ENCODE peak calls at places on chromosomes 5 and 9, in ten cellular contexts. M is colonic mucosa; E is tibial artery; Z is upper lobe of right lung; X is PC-9; K is dorsolateral prefrontal cortex; I is uterus; P is ovary; J is lung; R is CD8-positive, alpha-beta T cell. F is an unnamed sample.

GRCh38 chr9:2489838-2490314 is 131.7 kb upstream of the VLDLR start:
- DNase-seq in M (no peak), E (no peak), Z (no peak), X (no peak), K (no peak), I (peak), P (peak), J (no peak), R (no peak), F (no peak)

GRCh38 chr9:113570106-113570505 is 106.6 kb downstream of the RGS3 start:
- DNase-seq in M (no peak), E (peak), Z (no peak), X (no peak), K (no peak), I (no peak), P (peak), J (no peak), R (no peak), F (no peak)

GRCh38 chr5:33565304-33565703 is 124.5 kb downstream of the TARS1 start:
- DNase-seq in M (peak), E (peak), Z (no peak), X (no peak), K (no peak), I (peak), P (peak), J (no peak), R (no peak), F (no peak)

GRCh38 chr5:172620506-172620905 is 20.6 kb upstream of the NEURL1B start:
- DNase-seq in M (no peak), E (peak), Z (no peak), X (no peak), K (no peak), I (peak), P (no peak), J (no peak), R (no peak), F (no peak)

GRCh38 chr5:147753783-147754182 is 28.7 kb downstream of the JAKMIP2 start:
- DNase-seq in M (no peak), E (no peak), Z (no peak), X (no peak), K (no peak), I (no peak), P (no peak), J (no peak), R (no peak), F (no peak)

GRCh38 chr9:100322954-100323536 is 29.7 kb downstream of the TEX10 start:
- DNase-seq in M (no peak), E (no peak), Z (no peak), X (no peak), K (peak), I (no peak), P (peak), J (no peak), R (no peak), F (peak)

GRCh38 chr5:62606878-62607277 is 28.3 kb downstream of the LRRC70 start:
- DNase-seq in M (no peak), E (no peak), Z (no peak), X (no peak), K (no peak), I (no peak), P (no peak), J (no peak), R (no peak), F (no peak)

GRCh38 chr9:114421147-114421546 is 33.4 kb upstream of the AKNA start:
- DNase-seq in M (no peak), E (peak), Z (peak), X (no peak), K (no peak), I (no peak), P (no peak), J (no peak), R (no peak), F (no peak)

GRCh38 chr9:127707766-127708165 is 978 bp downstream of the CFAP157 start:
- DNase-seq in M (peak), E (no peak), Z (no peak), X (no peak), K (no peak), I (no peak), P (no peak), J (no peak), R (peak), F (no peak)

GRCh38 chr5:119302916-119303897 is 52.6 kb upstream of the TNFAIP8 start:
- DNase-seq in M (no peak), E (no peak), Z (no peak), X (peak), K (no peak), I (no peak), P (no peak), J (no peak), R (no peak), F (peak)

GRCh38 chr5:645421-645820 is 33.3 kb downstream of the CEP72 start:
- DNase-seq in M (no peak), E (no peak), Z (peak), X (no peak), K (no peak), I (no peak), P (no peak), J (no peak), R (no peak), F (no peak)

GRCh38 chr5:172342907-172343306 is 59.3 kb upstream of the UBTD2 start:
- DNase-seq in M (no peak), E (no peak), Z (no peak), X (no peak), K (no peak), I (no peak), P (no peak), J (no peak), R (no peak), F (no peak)

GRCh38 chr5:54753034-54753433 is 232.4 kb downstream of the ESM1 start:
- DNase-seq in M (no peak), E (no peak), Z (no peak), X (no peak), K (no peak), I (no peak), P (no peak), J (no peak), R (no peak), F (no peak)

GRCh38 chr5:140041492-140042421 is 1.3 kb downstream of the NRG2 start:
- DNase-seq in M (peak), E (peak), Z (peak), X (peak), K (peak), I (peak), P (peak), J (peak), R (no peak), F (peak)

GRCh38 chr5:13553896-13554295 is 390.6 kb downstream of the DNAH5 start:
- DNase-seq in M (no peak), E (no peak), Z (no peak), X (no peak), K (no peak), I (no peak), P (no peak), J (no peak), R (no peak), F (peak)

GRCh38 chr5:102901821-102902448 is 146.8 kb downstream of the PAM start:
- DNase-seq in M (no peak), E (no peak), Z (no peak), X (peak), K (no peak), I (no peak), P (no peak), J (no peak), R (no peak), F (peak)

GRCh38 chr5:73985145-73985544 is 359.1 kb downstream of the ARHGEF28 start:
- DNase-seq in M (no peak), E (no peak), Z (no peak), X (peak), K (no peak), I (no peak), P (no peak), J (no peak), R (no peak), F (peak)

GRCh38 chr5:122130152-122130551 is 806 bp downstream of the ZNF474 start:
- DNase-seq in M (no peak), E (no peak), Z (no peak), X (no peak), K (no peak), I (no peak), P (no peak), J (no peak), R (no peak), F (no peak)

GRCh38 chr5:5456858-5457257 is 34.4 kb downstream of the ICE1 start:
- DNase-seq in M (no peak), E (no peak), Z (no peak), X (no peak), K (no peak), I (no peak), P (no peak), J (no peak), R (no peak), F (peak)

GRCh38 chr5:137478043-137478442 is 21.1 kb downstream of the SPOCK1 start:
- DNase-seq in M (no peak), E (no peak), Z (no peak), X (no peak), K (no peak), I (no peak), P (no peak), J (no peak), R (no peak), F (no peak)

GRCh38 chr5:88674262-88675158 is 208.5 kb downstream of the MEF2C start:
- DNase-seq in M (no peak), E (no peak), Z (peak), X (no peak), K (peak), I (no peak), P (no peak), J (no peak), R (no peak), F (no peak)

GRCh38 chr5:55226027-55226933 is 835 bp downstream of the MCIDAS start:
- DNase-seq in M (peak), E (no peak), Z (peak), X (peak), K (peak), I (no peak), P (peak), J (no peak), R (peak), F (peak)

GRCh38 chr9:88533951-88534455 is 975 bp upstream of the NXNL2 start:
- DNase-seq in M (peak), E (peak), Z (peak), X (peak), K (no peak), I (peak), P (no peak), J (peak), R (no peak), F (peak)

GRCh38 chr9:88535226-88535931 is 401 bp downstream of the NXNL2 start:
- DNase-seq in M (peak), E (no peak), Z (peak), X (peak), K (no peak), I (peak), P (peak), J (no peak), R (no peak), F (no peak)

GRCh38 chr9:88535932-88536324 is 950 bp downstream of the NXNL2 start:
- DNase-seq in M (no peak), E (peak), Z (no peak), X (no peak), K (no peak), I (peak), P (peak), J (no peak), R (no peak), F (no peak)

GRCh38 chr9:88532320-88532719 is 2.7 kb upstream of the NXNL2 start:
- DNase-seq in M (no peak), E (no peak), Z (no peak), X (no peak), K (no peak), I (peak), P (peak), J (peak), R (no peak), F (no peak)

DNA sequence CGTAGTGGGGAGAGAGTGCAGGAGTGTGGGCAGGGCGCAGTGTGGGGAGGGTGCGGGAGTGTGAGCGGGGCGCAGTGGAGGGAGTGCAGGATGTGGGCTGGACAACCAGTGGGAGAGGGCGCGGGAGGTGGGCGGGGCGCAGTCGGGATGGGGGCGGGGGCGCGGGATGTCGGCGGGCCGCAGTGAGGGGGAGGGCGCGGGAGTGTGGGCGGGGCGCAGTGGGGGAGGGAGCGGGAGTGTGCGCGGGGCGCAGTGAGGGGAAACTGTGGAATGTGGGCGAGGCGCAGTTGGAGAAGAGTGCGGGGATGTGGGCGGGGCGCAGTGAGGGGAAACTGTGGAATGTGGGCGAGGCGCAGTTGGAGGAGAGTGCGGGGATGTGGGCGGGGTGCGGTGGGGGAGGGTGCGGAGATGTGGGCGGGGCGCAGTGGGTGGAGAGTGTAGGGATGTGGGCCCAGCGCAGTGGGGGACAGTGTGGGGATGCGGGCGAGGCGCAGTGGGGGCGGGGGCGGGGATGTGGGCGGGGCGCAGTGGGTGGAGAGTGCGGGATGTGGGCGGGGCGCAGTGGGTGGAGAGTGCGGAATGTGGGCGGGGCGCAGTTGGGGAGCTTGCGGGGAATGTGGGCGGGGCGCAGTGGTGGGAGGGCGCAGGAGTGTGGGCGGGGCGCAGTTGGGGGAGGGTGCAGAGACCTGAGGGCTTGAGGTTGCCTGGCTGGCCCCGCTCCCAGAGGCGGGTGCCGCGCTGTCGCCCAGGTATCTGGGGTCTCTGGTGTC is at the start of gene NXNL2:
- DNase-seq in M (peak), E (peak), Z (peak), X (peak), K (no peak), I (peak), P (peak), J (peak), R (no peak), F (peak)
- H3K27ac ChIP-seq in M (peak), E (peak), Z (peak), X (peak), K (no peak), I (peak), P (peak), J (peak), R (no peak), F (peak)

DNA sequence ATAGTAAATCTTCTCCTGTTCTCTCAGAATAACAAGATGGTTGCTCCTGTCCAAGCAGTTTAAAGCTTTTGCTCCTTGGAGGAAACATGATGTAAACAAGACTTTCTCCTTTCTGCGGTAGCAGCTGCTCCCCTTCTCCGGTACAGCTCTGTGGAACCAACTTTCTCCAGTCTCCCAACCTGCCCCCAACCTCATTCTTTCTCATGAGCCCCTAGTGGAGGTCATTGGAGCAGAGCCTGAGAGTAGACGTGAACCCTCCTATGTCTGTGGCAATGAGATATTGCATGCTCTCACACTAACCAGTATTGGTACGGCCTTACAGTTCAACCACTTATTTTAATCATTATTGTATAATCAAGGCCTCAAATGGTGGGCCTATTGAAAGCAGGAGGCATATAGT is 483.8 kb upstream of the CDH10 start:
- DNase-seq in M (no peak), E (no peak), Z (no peak), X (no peak), K (no peak), I (no peak), P (no peak), J (no peak), R (no peak), F (no peak)
- TF ChIP-seq CTCF in M (no peak), E (no peak), Z (no peak), X (no peak), K (no peak), I (no peak), P (no peak), J (no peak), R (no peak), F (no peak)

DNA sequence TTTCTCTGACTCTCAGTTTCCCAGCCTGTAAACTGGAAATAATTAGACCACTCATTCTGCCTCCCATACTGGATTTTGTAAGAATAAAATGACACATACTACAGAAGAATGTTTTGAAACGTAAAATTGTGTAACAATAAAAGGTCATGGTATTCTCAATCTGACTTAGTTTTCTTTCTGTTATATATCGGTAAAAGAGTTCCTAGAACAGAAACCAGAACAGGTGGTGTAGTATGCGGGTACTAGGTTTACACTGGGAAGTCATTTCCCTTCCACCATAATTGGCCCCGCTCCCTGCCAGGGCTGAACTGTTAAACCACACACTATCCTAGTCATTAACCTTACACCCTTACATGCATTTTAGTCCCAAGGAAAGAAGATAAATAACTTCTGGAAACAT is 199.9 kb downstream of the GLIS3 start:
- DNase-seq in M (no peak), E (no peak), Z (no peak), X (no peak), K (no peak), I (no peak), P (no peak), J (no peak), R (no peak), F (no peak)
- H3K27ac ChIP-seq in M (no peak), E (no peak), Z (no peak), X (no peak), K (no peak), I (no peak), P (no peak), J (no peak), R (no peak), F (no peak)

GRCh38 chr9:93380410-93381060 is 71.0 kb upstream of the FAM120A start:
- DNase-seq in M (no peak), E (no peak), Z (no peak), X (no peak), K (no peak), I (no peak), P (no peak), J (no peak), R (no peak), F (no peak)

GRCh38 chr9:93378276-93378675 is 73.2 kb upstream of the FAM120A start:
- DNase-seq in M (no peak), E (no peak), Z (no peak), X (no peak), K (no peak), I (no peak), P (no peak), J (no peak), R (no peak), F (no peak)

GRCh38 chr9:93379051-93379450 is 72.4 kb upstream of the FAM120A start:
- DNase-seq in M (no peak), E (no peak), Z (no peak), X (no peak), K (no peak), I (no peak), P (no peak), J (no peak), R (no peak), F (no peak)
- TF ChIP-seq CTCF in M (no peak), E (no peak), Z (peak), X (peak), K (no peak), I (no peak), P (no peak), J (no peak), R (no peak), F (peak)